ENCODE peak calls at places on chromosomes 3 and 15, in seven cellular contexts. V is neural progenitor cell, U is hepatocyte, E is PC-3, L is HCT116, M is GM23338, C is MM.1S. G is an unnamed sample.

GRCh38 chr3:72284485-72284884 is 499.5 kb upstream of the PROK2 start:
- DNase-seq in V (no peak), U (no peak), C (no peak), M (no peak), L (no peak), E (no peak), G (no peak)

GRCh38 chr3:141366285-141367037 is 1.8 kb upstream of the ZBTB38 start:
- DNase-seq in E (peak), M (no peak), C (peak), L (peak), U (peak), V (no peak), G (peak)

GRCh38 chr3:40070816-40071215 is 238.7 kb upstream of the EIF1B start:
- DNase-seq in C (no peak), M (no peak), U (no peak), E (no peak), L (no peak), V (no peak), G (peak)

GRCh38 chr3:106030620-106030945 is 161.8 kb upstream of the CBLB start:
- DNase-seq in L (no peak), U (no peak), C (no peak), E (peak), V (no peak), M (no peak), G (peak)

GRCh38 chr15:96701876-96702275 is 371.4 kb downstream of the NR2F2 start:
- DNase-seq in M (no peak), C (no peak), E (no peak), V (no peak), L (no peak), U (no peak), G (no peak)

GRCh38 chr3:28915711-28916481 is 365.0 kb upstream of the RBMS3 start:
- DNase-seq in E (peak), C (peak), V (peak), L (peak), M (peak), U (peak), G (peak)

GRCh38 chr15:43792761-43793493 is 807 bp downstream of the SERF2 start:
- DNase-seq in E (peak), C (no peak), U (peak), L (no peak), V (peak), M (peak), G (peak)

GRCh38 chr15:53573091-53573490 is 186.4 kb downstream of the WDR72 start:
- DNase-seq in U (no peak), L (no peak), C (no peak), V (no peak), M (no peak), E (no peak), G (no peak)

GRCh38 chr15:99631256-99631655 is 65.5 kb downstream of the MEF2A start:
- DNase-seq in V (no peak), U (no peak), L (no peak), C (peak), M (no peak), E (no peak), G (no peak)

GRCh38 chr3:48034000-48034516 is 17.8 kb upstream of the MAP4 start:
- DNase-seq in L (peak), V (no peak), M (peak), E (peak), C (peak), U (peak), G (peak)

GRCh38 chr3:125611908-125612307 is 16.6 kb upstream of the OSBPL11 start:
- DNase-seq in C (no peak), V (no peak), M (peak), L (no peak), U (no peak), E (no peak), G (no peak)

GRCh38 chr3:112132975-112133448 is at the start of gene GCSAM:
- DNase-seq in V (no peak), M (no peak), E (no peak), U (no peak), C (peak), L (no peak), G (no peak)

GRCh38 chr3:59265566-59265965 is 215.7 kb upstream of the CFAP20DC start:
- DNase-seq in C (no peak), U (no peak), E (no peak), L (no peak), V (no peak), M (no peak), G (no peak)

GRCh38 chr3:185401319-185401955 is 38.5 kb downstream of the MAP3K13 start:
- DNase-seq in M (no peak), L (no peak), U (no peak), C (no peak), V (no peak), E (no peak), G (no peak)

GRCh38 chr3:37511357-37511970 is 337.1 kb upstream of the LRRFIP2 start:
- DNase-seq in U (no peak), E (no peak), M (no peak), C (no peak), V (no peak), L (no peak), G (no peak)

GRCh38 chr15:61155741-61156700 is 73.1 kb downstream of the RORA start:
- DNase-seq in L (no peak), U (peak), M (peak), E (peak), V (no peak), C (no peak), G (peak)

GRCh38 chr15:89017370-89018066 is 70.7 kb upstream of the ABHD2 start:
- DNase-seq in L (peak), U (peak), C (peak), E (peak), V (peak), M (peak), G (peak)

GRCh38 chr3:72560857-72561675 is 287.2 kb downstream of the SHQ1 start:
- DNase-seq in V (peak), E (no peak), L (no peak), U (no peak), M (peak), C (no peak), G (no peak)

GRCh38 chr15:80418892-80419537 is 14.8 kb downstream of the ARNT2 start:
- DNase-seq in U (peak), E (peak), V (peak), M (peak), C (peak), L (peak), G (peak)

GRCh38 chr3:172666181-172666872 is 44.5 kb downstream of the NCEH1 start:
- DNase-seq in C (no peak), E (no peak), L (no peak), V (no peak), U (no peak), M (peak), G (peak)

GRCh38 chr15:48469681-48470080 is 138.5 kb downstream of the DUT start:
- DNase-seq in V (no peak), M (no peak), U (no peak), E (no peak), L (no peak), C (no peak), G (no peak)

GRCh38 chr3:192516850-192517249 is 210.5 kb downstream of the FGF12 start:
- DNase-seq in L (no peak), C (no peak), E (no peak), U (no peak), M (no peak), V (no peak), G (no peak)

GRCh38 chr3:157160652-157161480 is 919 bp upstream of the CCNL1 start:
- DNase-seq in U (peak), C (peak), E (peak), V (peak), L (peak), M (peak), G (peak)

GRCh38 chr3:177191108-177191779 is 6.0 kb downstream of the TBL1XR1 start:
- DNase-seq in U (no peak), V (no peak), C (no peak), E (no peak), L (no peak), M (no peak), G (no peak)

GRCh38 chr15:49645937-49646336 is 25.1 kb downstream of the DTWD1 start:
- DNase-seq in E (peak), V (no peak), L (no peak), M (no peak), C (no peak), U (no peak), G (peak)

GRCh38 chr15:80404057-80404718 is at the start of gene ARNT2:
- DNase-seq in V (peak), U (peak), L (no peak), C (peak), E (no peak), M (peak), G (peak)

GRCh38 chr3:4888913-4889846 is 90.1 kb upstream of the BHLHE40 start:
- DNase-seq in E (peak), M (no peak), V (no peak), L (no peak), U (no peak), C (peak), G (peak)

GRCh38 chr3:58332575-58333179 is at the start of gene PXK:
- DNase-seq in L (peak), M (peak), V (peak), C (peak), U (peak), E (peak), G (peak)

GRCh38 chr3:3800685-3801509 is 1.7 kb downstream of the LRRN1 start:
- DNase-seq in V (peak), E (no peak), U (peak), L (no peak), M (peak), C (no peak), G (peak)

GRCh38 chr15:55873024-55873745 is 120.2 kb downstream of the NEDD4 start:
- DNase-seq in M (no peak), V (peak), C (no peak), U (no peak), L (no peak), E (no peak), G (no peak)

GRCh38 chr3:169052465-169053302 is 610.8 kb downstream of the MECOM start:
- DNase-seq in M (no peak), C (no peak), L (no peak), E (peak), U (no peak), V (no peak), G (peak)

GRCh38 chr3:87052499-87053260 is 61.7 kb upstream of the VGLL3 start:
- DNase-seq in E (no peak), C (no peak), U (no peak), V (peak), L (no peak), M (peak), G (no peak)

GRCh38 chr15:47820047-47820779 is 102.9 kb downstream of the SEMA6D start:
- DNase-seq in M (no peak), L (no peak), E (peak), C (no peak), V (peak), U (no peak), G (peak)

GRCh38 chr15:73485372-73485771 is 42.4 kb downstream of the REC114 start:
- DNase-seq in V (no peak), L (no peak), U (peak), E (no peak), M (no peak), C (no peak), G (no peak)

GRCh38 chr3:160941885-160942494 is 163.2 kb downstream of the B3GALNT1 start:
- DNase-seq in L (peak), U (peak), E (peak), C (peak), M (peak), V (peak), G (peak)

GRCh38 chr3:188296761-188297689 is 143.1 kb downstream of the LPP start:
- DNase-seq in M (no peak), C (no peak), V (no peak), L (no peak), E (peak), U (peak), G (peak)

GRCh38 chr3:52520141-52520667 is 13.5 kb downstream of the NT5DC2 start:
- DNase-seq in M (no peak), C (no peak), E (no peak), V (no peak), L (no peak), U (no peak), G (no peak)

DNA sequence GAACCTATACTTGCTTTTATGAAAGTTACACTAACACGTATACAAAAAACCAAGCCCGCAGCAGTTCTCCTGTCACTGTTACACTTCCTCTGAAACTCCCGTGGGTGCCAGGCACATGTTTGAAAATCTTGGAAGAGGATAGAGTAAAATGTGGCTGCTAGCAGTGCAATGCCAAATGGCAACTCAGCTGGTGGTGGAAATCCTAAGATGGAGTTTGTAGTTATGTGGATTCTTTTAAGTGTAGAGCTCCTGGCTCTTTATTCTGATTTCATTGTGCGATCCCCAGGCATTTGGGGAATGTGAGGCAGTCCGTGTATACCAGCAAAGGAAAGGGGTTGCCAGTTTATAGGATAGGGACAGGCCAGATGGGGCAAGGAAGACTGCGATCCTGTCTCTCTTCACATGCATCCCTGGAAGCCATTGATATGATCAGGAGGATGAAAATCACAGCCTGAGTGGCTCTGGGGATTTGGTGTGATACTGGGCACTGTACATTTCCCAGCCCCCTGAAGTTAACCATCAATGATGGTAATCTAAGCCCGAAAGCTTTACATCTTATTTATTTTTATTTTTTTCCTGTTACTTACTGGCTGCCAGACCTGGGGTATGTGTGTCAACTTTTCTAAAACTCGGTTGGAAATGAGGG is 1.1 kb downstream of the STAC start:
- DNase-seq in E (no peak), C (no peak), U (no peak), M (peak), V (peak), L (no peak), G (peak)
- TF ChIP-seq EZH2phosphoT487 in E (no peak), C (no peak), U (no peak), M (no peak), V (no peak), L (no peak), G (no peak)

GRCh38 chr15:91412529-91412928 is 312.5 kb downstream of the SV2B start:
- DNase-seq in L (no peak), M (no peak), U (no peak), C (no peak), V (no peak), E (no peak), G (no peak)
- H3K4me3 ChIP-seq in L (no peak), M (no peak), U (no peak), C (no peak), V (no peak), E (no peak), G (no peak)

DNA sequence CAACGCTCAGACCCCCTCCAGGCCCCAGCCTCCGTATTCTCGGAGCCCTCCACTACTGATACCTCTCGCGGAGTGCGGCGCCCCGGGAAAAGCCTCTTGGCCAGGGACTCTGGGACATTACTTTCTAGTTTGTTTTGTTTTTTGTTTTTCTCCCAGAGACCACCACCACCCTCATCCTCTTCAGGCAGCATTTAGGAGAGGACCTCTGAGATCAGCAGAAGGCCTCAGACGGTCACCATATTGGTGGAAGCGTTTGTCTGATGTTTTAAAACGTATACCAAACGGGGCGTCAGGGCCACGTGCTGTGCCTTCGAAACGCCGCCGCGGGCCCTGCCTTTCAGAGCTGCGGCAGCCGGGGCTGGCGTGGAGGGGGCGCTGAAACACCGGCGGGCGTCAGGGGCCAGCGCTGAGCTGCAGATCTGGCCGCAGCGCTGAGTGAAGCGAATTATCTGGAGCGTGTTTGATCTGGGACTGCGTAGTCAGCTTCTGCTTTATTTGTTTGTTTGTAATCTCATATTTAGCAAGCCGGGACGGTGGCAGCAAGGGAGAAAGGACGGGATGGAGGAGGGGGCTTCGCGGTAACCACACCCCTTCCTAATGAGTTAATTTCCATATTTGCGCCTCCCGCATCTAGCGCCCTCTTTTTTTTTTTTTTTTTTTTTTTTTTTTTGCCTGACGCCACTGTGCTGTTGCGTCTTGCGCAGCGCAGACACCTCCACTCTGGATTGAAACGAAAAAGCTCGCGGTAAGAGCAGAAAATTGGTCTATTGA is 14.8 kb downstream of the SOX2 start:
- DNase-seq in U (peak), C (peak), E (no peak), L (no peak), V (peak), M (peak), G (no peak)
- TF ChIP-seq EZH2 in U (peak), C (no peak), E (no peak), L (no peak), V (no peak), M (no peak), G (peak)

DNA sequence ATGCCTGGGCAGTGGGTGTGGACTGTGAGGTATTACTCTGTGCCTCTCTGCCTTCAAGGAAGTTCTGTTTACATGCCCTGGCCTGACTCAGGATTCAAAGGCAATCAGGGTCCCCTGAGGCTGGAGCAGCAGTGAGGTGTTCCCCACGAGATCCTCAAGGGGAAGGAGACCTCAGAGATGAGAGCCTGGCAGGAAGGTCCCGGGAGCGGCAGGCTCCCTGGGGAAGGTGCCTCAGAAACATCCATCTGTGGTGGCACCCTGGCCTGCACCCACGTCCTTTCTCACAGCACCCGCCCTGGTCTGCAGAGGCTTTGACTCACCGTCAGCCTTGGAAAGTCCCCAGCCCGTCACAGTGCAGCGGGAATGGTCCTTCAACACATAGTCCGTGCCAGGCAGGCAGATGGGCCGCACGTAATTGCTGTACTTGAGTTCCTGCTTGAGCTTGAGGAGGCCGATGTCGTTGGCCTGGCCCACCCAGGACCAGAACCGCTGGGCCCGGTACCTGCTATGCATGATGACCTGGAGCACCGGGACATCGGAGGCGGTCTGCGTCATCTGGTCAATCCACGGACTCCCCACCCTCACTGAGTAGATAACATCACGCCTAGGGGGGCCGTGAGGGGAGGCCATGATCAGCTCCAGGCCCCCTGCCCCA is 3.6 kb downstream of the PRSS50 start:
- DNase-seq in U (no peak), M (no peak), E (no peak), C (no peak), L (no peak), V (no peak), G (no peak)
- TF ChIP-seq EZH2phosphoT487 in U (no peak), M (no peak), E (no peak), C (no peak), L (no peak), V (no peak), G (no peak)

GRCh38 chr15:69321041-69321554 is 22.4 kb downstream of the PAQR5 start:
- DNase-seq in M (no peak), E (no peak), C (peak), V (no peak), U (no peak), L (no peak), G (no peak)

GRCh38 chr15:69316281-69316680 is 17.6 kb downstream of the PAQR5 start:
- DNase-seq in U (no peak), L (no peak), C (no peak), V (no peak), E (no peak), M (no peak), G (no peak)

GRCh38 chr15:69317392-69317841 is 18.7 kb downstream of the PAQR5 start:
- DNase-seq in V (no peak), L (no peak), U (peak), M (no peak), E (no peak), C (no peak), G (no peak)

GRCh38 chr15:69318033-69318432 is 19.3 kb downstream of the PAQR5 start:
- DNase-seq in V (no peak), L (no peak), C (no peak), U (no peak), E (no peak), M (no peak), G (no peak)

GRCh38 chr15:69319384-69320375 is 21.0 kb downstream of the PAQR5 start:
- DNase-seq in E (no peak), L (no peak), M (no peak), V (no peak), U (no peak), C (no peak), G (no peak)
- H3K4me3 ChIP-seq in E (no peak), L (no peak), M (no peak), V (no peak), U (no peak), C (no peak), G (no peak)

DNA sequence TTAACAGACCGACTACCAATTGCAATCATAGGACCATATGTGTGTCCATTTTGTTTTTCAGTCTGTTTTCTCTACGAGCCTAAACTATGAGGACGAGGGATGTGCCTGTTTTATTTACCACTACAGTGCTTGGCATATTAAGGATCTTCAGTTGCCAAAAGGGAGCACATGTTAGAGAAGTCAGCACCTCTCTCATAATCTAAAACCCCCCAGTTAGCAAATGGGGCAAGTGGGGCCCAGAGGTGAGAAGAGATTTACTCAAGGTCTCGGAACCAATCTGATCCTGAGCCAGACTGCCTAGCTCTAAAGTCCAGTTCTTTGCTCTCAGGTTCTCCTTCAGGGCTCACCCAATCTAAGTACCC is 578 bp upstream of the PODXL2 start:
- DNase-seq in E (no peak), L (no peak), U (no peak), V (no peak), M (no peak), C (no peak), G (no peak)
- TF ChIP-seq EZH2 in E (no peak), L (no peak), U (no peak), V (peak), M (no peak), C (no peak), G (no peak)

GRCh38 chr15:45363334-45363733 is 15.0 kb downstream of the GATM start:
- DNase-seq in E (no peak), C (no peak), M (no peak), U (no peak), L (no peak), V (no peak), G (no peak)

GRCh38 chr15:45362419-45362818 is 15.9 kb downstream of the GATM start:
- DNase-seq in C (no peak), U (no peak), L (no peak), M (no peak), V (no peak), E (no peak), G (no peak)

GRCh38 chr15:45361883-45362282 is 16.5 kb downstream of the GATM start:
- DNase-seq in E (no peak), V (no peak), C (no peak), U (no peak), L (no peak), M (no peak), G (no peak)

GRCh38 chr15:45364271-45364670 is 14.1 kb downstream of the GATM start:
- DNase-seq in E (no peak), U (no peak), C (no peak), M (no peak), V (no peak), L (no peak), G (no peak)
- TF ChIP-seq EZH2phosphoT487 in E (no peak), U (no peak), C (no peak), M (no peak), V (no peak), L (no peak), G (no peak)